ENCODE peak calls at places on chromosomes 2 and 18, in four cellular contexts. C, Q, I and Y are unnamed samples.

GRCh38 chr2:190767821-190768220 is 112.8 kb upstream of the GLS start:
- DNase-seq in C (no peak), I (no peak), Q (no peak), Y (no peak)

GRCh38 chr18:79928563-79928960 is 22.9 kb downstream of the SLC66A2 start:
- DNase-seq in I (no peak), C (no peak), Q (no peak), Y (no peak)

GRCh38 chr2:133579295-133579694 is 11.0 kb upstream of the NCKAP5 start:
- DNase-seq in Q (peak; percentile 26), I (no peak), C (no peak), Y (peak; percentile 64)

GRCh38 chr2:236613607-236614006 is 44.0 kb downstream of the ACKR3 start:
- DNase-seq in Q (no peak), I (no peak), C (no peak), Y (no peak)

GRCh38 chr18:70380915-70381896 is 92.4 kb downstream of the SOCS6 start:
- DNase-seq in C (peak; percentile 47), Q (no peak), I (peak; percentile 57), Y (no peak)

GRCh38 chr18:8479826-8480225 is 129.4 kb upstream of the RAB12 start:
- DNase-seq in Q (no peak), I (no peak), C (no peak), Y (no peak)

GRCh38 chr2:7292154-7292553 is 374.9 kb downstream of the RNF144A start:
- DNase-seq in Q (peak; percentile 25), I (no peak), C (no peak), Y (no peak)

GRCh38 chr2:148876589-148877402 is 1.8 kb downstream of the KIF5C start:
- DNase-seq in Q (peak; percentile 14), I (peak; percentile 28), C (peak; percentile 98), Y (no peak)

GRCh38 chr18:74299746-74300145 is 8.0 kb upstream of the CYB5A start:
- DNase-seq in Q (peak; percentile 51), C (no peak), I (no peak), Y (no peak)

GRCh38 chr18:48330016-48330991 is 78.9 kb downstream of the ZBTB7C start:
- DNase-seq in C (no peak), I (no peak), Q (peak; percentile 93), Y (peak; percentile 63)

GRCh38 chr2:224104668-224105386 is 65.7 kb upstream of the SERPINE2 start:
- DNase-seq in C (no peak), I (no peak), Q (peak; percentile 35), Y (no peak)

GRCh38 chr18:25853716-25854465 is 236.5 kb downstream of the SS18 start:
- DNase-seq in Q (no peak), C (no peak), I (peak; percentile 65), Y (no peak)

GRCh38 chr2:240466579-240467148 is 31.2 kb downstream of the GPC1 start:
- DNase-seq in Q (no peak), I (no peak), C (no peak), Y (no peak)

GRCh38 chr2:40032650-40033319 is 253.7 kb upstream of the THUMPD2 start:
- DNase-seq in I (no peak), Q (peak; percentile 94), C (no peak), Y (no peak)

GRCh38 chr2:205139822-205140612 is 542.3 kb upstream of the NRP2 start:
- DNase-seq in C (peak; percentile 55), I (peak; percentile 49), Q (no peak), Y (no peak)

GRCh38 chr2:238113611-238114010 is 13.5 kb downstream of the ESPNL start:
- DNase-seq in I (no peak), C (no peak), Q (no peak), Y (no peak)

GRCh38 chr2:166610180-166610919 is 116.3 kb upstream of the SCN7A start:
- DNase-seq in Q (no peak), I (no peak), C (peak; percentile 71), Y (peak; percentile 82)
- H3K4me3 ChIP-seq in Q (no peak overlapping the region), I (no peak overlapping the region), C (no peak overlapping the region), Y (peak overlapping the region; percentile 14)

GRCh38 chr2:100321881-100322820 is at the start of gene LONRF2:
- DNase-seq in Q (peak; percentile 40), C (peak; percentile 19), I (peak; percentile 41), Y (peak; percentile 46)
- H3K27me3 ChIP-seq in Q (peaks cover 69% of the 10 kb centered on the region), C (peaks cover 27% of the 10 kb centered on the region), I (peaks cover 82% of the 10 kb centered on the region), Y (peaks cover 18% of the 10 kb centered on the region)

GRCh38 chr2:241861264-241861663 is 2.6 kb upstream of the PDCD1 start:
- DNase-seq in I (no peak), Q (no peak), C (no peak), Y (no peak)

GRCh38 chr2:241859017-241859435 is 332 bp upstream of the PDCD1 start:
- DNase-seq in I (no peak), Q (no peak), C (no peak), Y (no peak)

GRCh38 chr2:241858206-241859016 is at the start of gene PDCD1:
- DNase-seq in I (peak; percentile 24), Q (no peak), C (peak; percentile 59), Y (no peak)

GRCh38 chr2:241860184-241861078 is 1.7 kb upstream of the PDCD1 start:
- DNase-seq in Q (peak; percentile 24), I (no peak), C (no peak), Y (no peak)

DNA sequence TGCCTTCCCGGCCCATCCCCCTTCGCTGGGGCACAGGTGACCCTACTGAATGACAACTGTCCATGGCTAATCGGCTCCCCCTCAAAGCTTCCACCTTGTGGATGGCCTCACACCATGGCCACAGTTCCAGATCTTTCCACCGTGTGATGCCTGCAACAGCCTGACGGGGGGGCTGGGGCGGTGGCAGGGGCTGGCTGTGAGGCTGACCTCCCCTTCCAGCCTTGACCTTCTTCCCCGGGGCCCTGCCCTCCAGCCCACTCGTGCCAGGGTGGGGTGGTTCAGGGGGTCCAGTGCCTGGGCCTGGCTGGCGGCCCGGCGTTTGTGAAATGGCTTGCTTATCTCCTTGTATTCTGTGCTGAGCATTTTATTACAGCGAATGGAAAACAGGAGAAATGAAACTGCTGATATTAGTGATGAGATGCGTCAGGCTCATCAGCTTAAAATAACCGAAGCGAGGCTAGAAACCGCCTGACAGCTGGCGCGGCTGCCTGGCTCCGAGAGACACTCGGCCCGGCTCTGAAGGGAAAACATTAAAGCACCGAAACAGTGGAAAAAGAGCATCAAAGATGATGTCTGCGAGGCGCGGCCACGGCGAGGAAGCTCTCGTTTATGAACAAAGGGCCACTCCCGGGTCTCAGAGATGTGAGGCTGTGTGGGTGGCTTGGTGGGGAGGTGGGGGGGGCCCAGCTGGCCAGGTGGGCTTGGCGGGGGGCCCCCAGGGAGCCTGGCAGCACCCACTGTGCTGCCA is 916 bp upstream of the PDCD1 start:
- DNase-seq in C (no peak), I (no peak), Q (peak; percentile 84), Y (peak; percentile 34)
- H3K4me3 ChIP-seq in C (no peak overlapping the region), I (no peak overlapping the region), Q (peak overlapping the region; percentile 49), Y (no peak overlapping the region)

DNA sequence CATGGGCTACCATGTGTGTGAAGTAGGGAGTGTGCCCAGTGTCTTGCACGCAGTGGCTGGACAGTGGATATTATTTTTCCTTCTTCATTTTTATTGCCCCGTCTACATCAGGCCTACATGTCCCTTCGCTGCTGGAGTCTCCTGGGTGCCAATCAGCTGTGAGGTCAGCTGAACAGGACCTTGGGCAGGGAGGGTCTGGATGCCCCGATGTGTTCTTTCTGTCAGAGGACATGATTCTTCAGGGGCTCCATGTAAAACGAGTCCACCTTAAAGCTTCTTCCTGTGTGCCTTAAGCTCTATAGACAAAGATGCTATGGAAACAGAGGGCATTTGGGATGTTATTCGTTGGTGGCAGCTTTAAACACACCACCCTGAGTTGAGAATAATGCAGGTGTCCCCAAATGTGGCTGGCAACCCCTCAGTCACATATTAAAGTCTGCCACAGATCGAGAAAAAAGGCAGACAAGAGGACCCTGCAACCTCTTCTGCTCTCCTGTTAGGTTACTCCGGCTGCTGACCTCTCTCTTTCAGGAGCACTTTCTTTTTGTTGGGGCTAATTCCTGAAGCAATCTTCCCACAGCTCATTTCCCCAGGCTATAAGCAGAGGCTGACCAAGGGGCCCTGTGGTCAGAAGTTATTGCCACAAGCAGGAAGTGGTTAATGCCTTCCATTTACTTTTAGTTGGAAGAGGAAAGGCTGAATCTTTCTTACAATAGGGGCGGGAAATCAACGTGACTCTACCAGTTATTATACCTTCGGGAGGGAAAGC is 20.0 kb downstream of the GREB1 start:
- DNase-seq in I (no peak), C (no peak), Q (no peak), Y (no peak)
- H3K27me3 ChIP-seq in I (no peaks in the 10 kb centered on the region), C (no peaks in the 10 kb centered on the region), Q (peaks cover 33% of the 10 kb centered on the region), Y (no peaks in the 10 kb centered on the region)

GRCh38 chr2:113895819-113896563 is 6.1 kb downstream of the ACTR3 start:
- DNase-seq in C (no peak), Q (no peak), I (no peak), Y (no peak)
- H3K4me3 ChIP-seq in C (no peak overlapping the region), Q (no peak overlapping the region), I (no peak overlapping the region), Y (no peak overlapping the region)

GRCh38 chr2:128424406-128424805 is 105.7 kb upstream of the HS6ST1 start:
- DNase-seq in C (no peak), I (no peak), Q (no peak), Y (no peak)

GRCh38 chr2:128425216-128425615 is 106.5 kb upstream of the HS6ST1 start:
- DNase-seq in I (no peak), C (peak; percentile 54), Q (no peak), Y (no peak)

GRCh38 chr2:128424806-128425205 is 106.1 kb upstream of the HS6ST1 start:
- DNase-seq in C (peak; percentile 91), Q (peak; percentile 47), I (no peak), Y (peak; percentile 37)

GRCh38 chr2:128425731-128426620 is 107.3 kb upstream of the HS6ST1 start:
- DNase-seq in C (peak; percentile 90), Q (no peak), I (no peak), Y (peak; percentile 31)

DNA sequence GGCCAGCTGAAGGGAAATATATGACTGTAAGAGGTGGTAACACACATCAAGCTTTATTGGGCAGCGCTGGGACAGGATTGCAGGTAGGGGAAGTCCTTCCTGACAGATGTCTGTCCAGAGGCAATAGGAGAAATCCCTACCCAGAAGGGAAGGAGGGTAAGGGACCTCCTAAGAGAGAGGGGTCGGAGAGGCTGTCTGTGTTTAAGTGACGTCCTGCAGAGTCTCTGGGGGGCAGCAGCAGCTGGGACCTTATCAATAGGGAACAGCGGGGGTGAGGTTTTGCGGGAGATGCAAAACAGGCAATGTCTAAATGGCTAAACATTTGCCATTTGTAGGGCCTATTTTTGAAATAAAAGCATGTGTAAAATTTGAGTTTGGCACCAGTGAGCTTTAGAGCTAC is 108.7 kb upstream of the HS6ST1 start:
- DNase-seq in Q (no peak), I (no peak), C (no peak), Y (no peak)
- H3K27me3 ChIP-seq in Q (no peaks in the 10 kb centered on the region), I (no peaks in the 10 kb centered on the region), C (no peaks in the 10 kb centered on the region), Y (no peaks in the 10 kb centered on the region)